ENCODE peak calls at places on chromosomes 5 and 9, in nine cellular contexts. I, G, E, A, B, V, Q, P and C are unnamed samples.

GRCh38 chr9:131999692-132000551 is 79.7 kb downstream of the MED27 start:
- DNase-seq in I (no peak), G (no peak), E (no peak), A (no peak), B (no peak), V (no peak), Q (no peak), P (no peak), C (no peak)

GRCh38 chr5:151585970-151586369 is 5.2 kb downstream of the FAT2 start:
- DNase-seq in I (no peak), G (no peak), E (no peak), A (no peak), B (peak), V (no peak), Q (no peak), P (peak), C (peak)

GRCh38 chr5:151092750-151093149 is 11.9 kb upstream of the TNIP1 start:
- DNase-seq in I (no peak), G (no peak), E (no peak), A (no peak), B (no peak), V (no peak), Q (no peak), P (no peak), C (no peak)

GRCh38 chr9:116933251-116933650 is 246.1 kb downstream of the TRIM32 start:
- DNase-seq in I (no peak), G (no peak), E (no peak), A (no peak), B (no peak), V (no peak), Q (no peak), P (no peak), C (no peak)

GRCh38 chr5:56327810-56328209 is 94.7 kb upstream of the ANKRD55 start:
- DNase-seq in I (no peak), G (no peak), E (no peak), A (no peak), B (no peak), V (no peak), Q (no peak), P (no peak), C (no peak)

GRCh38 chr9:69028754-69029153 is 6.8 kb upstream of the FXN start:
- DNase-seq in I (no peak), G (no peak), E (no peak), A (no peak), B (no peak), V (no peak), Q (no peak), P (no peak), C (no peak)

GRCh38 chr5:60161340-60161934 is 267.9 kb upstream of the PDE4D start:
- DNase-seq in I (no peak), G (peak), E (no peak), A (no peak), B (no peak), V (no peak), Q (no peak), P (no peak), C (no peak)

GRCh38 chr5:122030251-122030650 is 47.8 kb downstream of the LOX start:
- DNase-seq in I (no peak), G (no peak), E (no peak), A (no peak), B (no peak), V (no peak), Q (no peak), P (no peak), C (no peak)

GRCh38 chr9:108854641-108855528 is 901 bp downstream of the ACTL7B start:
- DNase-seq in I (no peak), G (no peak), E (no peak), A (no peak), B (no peak), V (no peak), Q (no peak), P (no peak), C (peak)

GRCh38 chr9:35863583-35863982 is 6.6 kb downstream of the OR13J1 start:
- DNase-seq in I (no peak), G (no peak), E (no peak), A (no peak), B (peak), V (no peak), Q (no peak), P (no peak), C (peak)

GRCh38 chr5:116772152-116772501 is 197.5 kb upstream of the SEMA6A start:
- DNase-seq in I (no peak), G (no peak), E (no peak), A (no peak), B (no peak), V (no peak), Q (no peak), P (no peak), C (no peak)

GRCh38 chr9:95171596-95171995 is 145.9 kb downstream of the FANCC start:
- DNase-seq in I (no peak), G (no peak), E (no peak), A (no peak), B (no peak), V (no peak), Q (no peak), P (no peak), C (no peak)

GRCh38 chr9:108056805-108057386 is 567.3 kb upstream of the KLF4 start:
- DNase-seq in I (no peak), G (no peak), E (no peak), A (no peak), B (no peak), V (no peak), Q (no peak), P (no peak), C (no peak)

GRCh38 chr5:3303777-3304176 is 291.9 kb upstream of the IRX1 start:
- DNase-seq in I (no peak), G (no peak), E (no peak), A (no peak), B (no peak), V (no peak), Q (no peak), P (no peak), C (no peak)

GRCh38 chr5:96776606-96777005 is 31.1 kb downstream of the ERAP1 start:
- DNase-seq in I (no peak), G (no peak), E (no peak), A (no peak), B (no peak), V (no peak), Q (no peak), P (no peak), C (no peak)

GRCh38 chr9:136239963-136240330 is 5.7 kb downstream of the QSOX2 start:
- DNase-seq in I (no peak), G (no peak), E (no peak), A (no peak), B (no peak), V (no peak), Q (no peak), P (no peak), C (no peak)

GRCh38 chr5:16427572-16427971 is 38.0 kb downstream of the ZNF622 start:
- DNase-seq in I (no peak), G (no peak), E (no peak), A (no peak), B (no peak), V (no peak), Q (no peak), P (no peak), C (no peak)

GRCh38 chr5:38997579-38997978 is 76.6 kb downstream of the RICTOR start:
- DNase-seq in I (no peak), G (no peak), E (no peak), A (no peak), B (no peak), V (no peak), Q (no peak), P (no peak), C (no peak)

GRCh38 chr5:4905674-4906528 is 234.2 kb upstream of the ADAMTS16 start:
- DNase-seq in I (no peak), G (no peak), E (peak), A (peak), B (peak), V (no peak), Q (peak), P (peak), C (no peak)

GRCh38 chr9:134060546-134060945 is 7.3 kb downstream of the BRD3 start:
- DNase-seq in I (no peak), G (no peak), E (no peak), A (no peak), B (peak), V (peak), Q (no peak), P (no peak), C (no peak)

GRCh38 chr5:122264610-122265009 is 47.4 kb upstream of the SNCAIP start:
- DNase-seq in I (no peak), G (no peak), E (no peak), A (no peak), B (no peak), V (no peak), Q (no peak), P (no peak), C (no peak)

GRCh38 chr5:126994485-126994884 is 35.9 kb downstream of the MARCHF3 start:
- DNase-seq in I (no peak), G (no peak), E (no peak), A (no peak), B (no peak), V (no peak), Q (no peak), P (no peak), C (no peak)

GRCh38 chr9:137459601-137460362 is 648 bp upstream of the NSMF start:
- DNase-seq in I (no peak), G (no peak), E (no peak), A (no peak), B (no peak), V (no peak), Q (no peak), P (no peak), C (peak)

GRCh38 chr9:93666279-93666784 is 89.9 kb downstream of the PHF2 start:
- DNase-seq in I (peak), G (no peak), E (no peak), A (no peak), B (no peak), V (no peak), Q (no peak), P (no peak), C (no peak)

GRCh38 chr5:16856531-16856930 is 79.6 kb downstream of the MYO10 start:
- DNase-seq in I (no peak), G (no peak), E (no peak), A (peak), B (no peak), V (no peak), Q (no peak), P (no peak), C (no peak)

GRCh38 chr5:126419102-126419501 is 4.1 kb upstream of the GRAMD2B start:
- DNase-seq in I (no peak), G (no peak), E (no peak), A (no peak), B (no peak), V (no peak), Q (no peak), P (no peak), C (no peak)

GRCh38 chr9:89137548-89138462 is 40.8 kb downstream of the SHC3 start:
- DNase-seq in I (peak), G (peak), E (no peak), A (peak), B (peak), V (no peak), Q (peak), P (peak), C (peak)

GRCh38 chr9:135167839-135168378 is 80.4 kb downstream of the OLFM1 start:
- DNase-seq in I (no peak), G (no peak), E (no peak), A (no peak), B (no peak), V (no peak), Q (no peak), P (no peak), C (no peak)

GRCh38 chr5:178895615-178896571 is at the start of gene ZFP2:
- DNase-seq in I (peak), G (peak), E (no peak), A (peak), B (peak), V (peak), Q (peak), P (peak), C (peak)

GRCh38 chr9:113578877-113579269 is 115.3 kb downstream of the RGS3 start:
- DNase-seq in I (peak), G (peak), E (peak), A (peak), B (peak), V (peak), Q (no peak), P (no peak), C (no peak)

GRCh38 chr9:87436694-87437093 is 61.0 kb upstream of the DAPK1 start:
- DNase-seq in I (no peak), G (no peak), E (no peak), A (no peak), B (no peak), V (no peak), Q (no peak), P (no peak), C (no peak)

GRCh38 chr9:120710110-120710981 is 3.9 kb downstream of the MEGF9 start:
- DNase-seq in I (peak), G (peak), E (peak), A (peak), B (peak), V (no peak), Q (no peak), P (no peak), C (no peak)
- TF ChIP-seq POLR2A in I (no peak), G (no peak), E (peak), A (peak), B (no peak), V (no peak), Q (no peak), P (no peak), C (no peak)

DNA sequence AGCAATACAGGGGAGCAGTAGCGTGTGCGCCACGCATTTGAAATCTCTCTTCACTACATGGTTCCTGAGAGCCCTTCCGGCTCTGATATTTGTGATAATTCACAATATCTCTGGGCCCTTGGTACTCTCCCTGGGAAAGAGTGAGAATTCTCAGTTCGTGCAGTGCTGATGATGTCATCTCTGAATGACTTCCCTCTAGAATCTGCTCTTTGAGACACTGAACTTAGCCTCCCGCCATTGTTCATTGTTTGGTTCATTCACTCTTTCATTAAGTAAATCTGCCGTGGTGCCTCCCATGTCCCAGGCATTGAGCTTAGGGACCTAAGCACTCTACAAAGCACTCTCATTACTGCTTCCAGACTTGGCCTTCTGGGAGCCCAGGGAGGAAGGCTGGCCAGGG is 94.0 kb downstream of the PPARGC1B start:
- DNase-seq in I (no peak), G (no peak), E (no peak), A (no peak), B (no peak), V (no peak), Q (no peak), P (no peak), C (no peak)
- H3K4me3 ChIP-seq in I (no peak), G (no peak), E (no peak), A (no peak), B (no peak), V (no peak), Q (no peak), P (no peak), C (no peak)

GRCh38 chr5:139638090-139638735 is 9.9 kb upstream of the CXXC5 start:
- DNase-seq in I (peak), G (no peak), E (peak), A (peak), B (peak), V (peak), Q (peak), P (peak), C (no peak)

GRCh38 chr5:139636975-139637408 is 11.2 kb upstream of the CXXC5 start:
- DNase-seq in I (no peak), G (no peak), E (no peak), A (no peak), B (no peak), V (no peak), Q (no peak), P (no peak), C (peak)

GRCh38 chr5:139638736-139639618 is 9.2 kb upstream of the CXXC5 start:
- DNase-seq in I (no peak), G (no peak), E (no peak), A (no peak), B (no peak), V (peak), Q (peak), P (no peak), C (no peak)

GRCh38 chr5:139636207-139636792 is 11.8 kb upstream of the CXXC5 start:
- DNase-seq in I (peak), G (no peak), E (peak), A (peak), B (no peak), V (peak), Q (no peak), P (no peak), C (peak)

GRCh38 chr5:139637438-139638089 is 10.6 kb upstream of the CXXC5 start:
- DNase-seq in I (peak), G (no peak), E (peak), A (peak), B (peak), V (peak), Q (peak), P (peak), C (peak)
- TF ChIP-seq POLR2A in I (no peak), G (no peak), E (peak), A (peak), B (peak), V (no peak), Q (peak), P (no peak), C (no peak)

GRCh38 chr9:112248722-112249121 is 73.6 kb upstream of the SUSD1 start:
- DNase-seq in I (no peak), G (no peak), E (no peak), A (no peak), B (no peak), V (no peak), Q (no peak), P (no peak), C (no peak)
- H3K4me3 ChIP-seq in I (no peak), G (no peak), E (no peak), A (no peak), B (no peak), V (no peak), Q (no peak), P (no peak), C (no peak)

DNA sequence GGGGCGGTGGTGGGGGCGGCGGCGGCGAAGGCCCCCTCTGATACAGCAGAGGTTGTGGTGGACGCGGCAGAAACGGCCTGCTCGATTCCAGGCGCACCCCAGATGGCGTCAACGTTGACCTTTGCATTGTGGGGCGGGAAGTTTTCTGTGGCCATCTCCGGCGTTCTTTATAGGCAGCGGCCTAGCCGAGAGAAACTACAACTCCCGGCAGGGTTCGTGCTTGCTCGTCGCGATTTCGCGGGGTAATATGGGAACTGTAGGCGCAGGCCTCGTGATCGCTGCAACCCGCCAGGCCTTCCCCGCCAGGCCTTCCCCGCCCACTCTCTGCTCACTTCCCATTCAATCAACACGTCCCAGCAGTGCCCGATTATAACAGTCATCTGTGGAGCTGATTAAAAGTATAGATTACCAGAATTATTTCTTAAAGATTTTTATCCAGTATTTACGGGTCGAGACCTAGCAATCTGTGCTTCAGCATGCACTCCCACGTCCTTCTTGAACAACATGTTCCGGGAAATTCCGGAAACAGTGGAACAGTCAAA is at the start of gene BOD1:
- DNase-seq in I (peak), G (peak), E (peak), A (peak), B (peak), V (peak), Q (peak), P (peak), C (peak)
- TF ChIP-seq POLR2A in I (peak), G (no peak), E (no peak), A (peak), B (no peak), V (no peak), Q (no peak), P (no peak), C (no peak)

GRCh38 chr9:70601000-70601929 is 186.8 kb upstream of the KLF9 start:
- DNase-seq in I (peak), G (no peak), E (no peak), A (peak), B (peak), V (peak), Q (peak), P (peak), C (peak)
- H3K4me3 ChIP-seq in I (no peak), G (no peak), E (no peak), A (no peak), B (no peak), V (peak), Q (no peak), P (peak), C (no peak)

DNA sequence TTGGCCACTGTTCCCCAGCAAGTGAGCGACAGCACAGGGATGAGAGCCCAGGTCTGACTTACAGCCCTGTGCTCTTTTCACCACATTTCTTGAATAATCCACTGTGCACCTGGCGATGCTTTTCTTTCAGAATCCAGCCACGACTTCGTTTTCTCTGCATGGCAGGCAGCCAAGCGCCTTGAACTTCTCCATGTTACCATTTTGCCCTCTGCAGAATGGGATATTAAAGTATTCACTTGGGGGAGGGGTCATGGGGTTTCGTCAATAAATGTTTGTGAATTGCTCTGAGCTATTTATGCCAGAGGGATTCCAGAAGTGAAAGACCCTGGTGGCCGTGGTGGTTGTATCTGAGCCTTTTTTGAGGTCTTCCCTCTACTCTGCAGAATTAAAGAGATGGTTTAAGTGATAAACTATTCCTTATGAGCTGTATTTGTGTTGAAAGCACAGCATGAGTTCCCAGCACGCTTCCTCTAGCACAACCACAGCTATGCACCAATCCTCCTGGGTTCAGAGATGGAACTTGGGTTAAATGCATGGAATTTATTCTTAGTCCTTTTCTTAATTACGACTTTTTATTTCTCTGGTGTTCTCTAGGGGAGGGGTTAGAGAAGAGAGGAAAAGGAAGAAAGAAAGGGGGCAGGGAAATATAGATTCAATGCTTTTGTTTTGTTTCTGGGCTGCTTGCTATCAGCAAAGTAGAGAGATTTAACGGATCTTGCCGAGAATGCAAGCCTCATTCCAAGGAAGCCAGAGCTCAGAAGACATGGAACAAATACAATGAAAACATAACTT is 478.2 kb upstream of the TNC start:
- DNase-seq in I (no peak), G (no peak), E (no peak), A (no peak), B (no peak), V (no peak), Q (no peak), P (no peak), C (no peak)
- TF ChIP-seq POLR2A in I (no peak), G (no peak), E (no peak), A (no peak), B (no peak), V (no peak), Q (no peak), P (no peak), C (no peak)

GRCh38 chr5:109862301-109862700 is 172.6 kb downstream of the MAN2A1 start:
- DNase-seq in I (no peak), G (no peak), E (no peak), A (no peak), B (no peak), V (no peak), Q (no peak), P (no peak), C (no peak)
- H3K4me3 ChIP-seq in I (no peak), G (no peak), E (no peak), A (no peak), B (no peak), V (no peak), Q (no peak), P (no peak), C (no peak)

DNA sequence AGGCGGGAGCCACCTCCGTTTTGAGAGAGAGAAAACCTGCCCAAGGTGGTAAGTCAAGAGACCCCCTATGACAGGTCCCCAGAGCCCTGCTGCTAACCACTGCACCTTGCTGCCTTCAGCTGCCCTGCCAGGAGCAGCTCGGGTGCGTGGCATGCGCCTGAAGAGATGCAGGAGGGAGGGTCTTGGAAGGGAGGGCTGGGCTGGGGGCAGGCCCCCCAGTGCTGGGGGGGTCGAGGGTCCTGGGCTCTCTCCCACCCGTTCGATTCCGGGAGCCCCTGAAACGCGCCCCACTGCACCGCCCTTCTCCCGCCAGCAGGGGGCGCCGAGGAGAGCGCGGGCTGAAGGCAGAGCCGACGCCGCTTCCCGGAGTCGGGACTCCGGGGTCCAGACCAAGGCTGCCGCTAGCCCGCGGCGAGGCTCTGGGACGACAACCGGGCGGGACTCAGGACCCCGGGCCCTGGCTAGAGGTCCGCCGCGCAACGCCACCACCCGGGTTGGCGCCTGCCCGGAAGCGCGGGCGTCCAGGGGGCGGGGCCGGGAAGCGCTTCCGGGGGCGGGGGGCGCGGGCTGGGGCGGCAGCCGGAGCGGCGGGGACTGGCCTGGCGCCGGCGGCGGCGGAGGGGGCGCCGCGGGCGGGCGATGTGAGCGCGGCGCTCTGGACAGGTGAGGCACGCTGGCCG is at the start of gene ZBTB34:
- DNase-seq in I (peak), G (peak), E (peak), A (peak), B (peak), V (peak), Q (peak), P (peak), C (peak)
- TF ChIP-seq POLR2A in I (peak), G (no peak), E (peak), A (peak), B (no peak), V (no peak), Q (no peak), P (no peak), C (no peak)